ENCODE peak calls at places on chromosomes 1 and 21, in eight cellular contexts. V is lower lobe of right lung, J is right lobe of liver, U is IMR-90, T is uterus, W is fibroblast of mammary gland, R is OCI-LY7, S is tibial nerve. E is an unnamed sample.

GRCh38 chr21:33075596-33076195 is 5.8 kb downstream of the OLIG1 start:
- DNase-seq in W (no peak), U (no peak), R (no peak), S (no peak), T (no peak), J (no peak), V (no peak), E (no peak)

GRCh38 chr1:173113015-173113741 is 62.4 kb upstream of the TNFSF18 start:
- DNase-seq in W (peak), J (no peak), R (no peak), U (peak), T (no peak), S (no peak), V (no peak), E (peak)

GRCh38 chr1:176691251-176692228 is 228.6 kb downstream of the PAPPA2 start:
- DNase-seq in W (peak), U (peak), T (peak), S (no peak), V (no peak), J (peak), R (peak), E (peak)

GRCh38 chr1:224333309-224333926 is 3.4 kb upstream of the NVL start:
- DNase-seq in V (no peak), W (peak), S (no peak), T (no peak), J (no peak), R (peak), U (peak), E (peak)

GRCh38 chr21:45236481-45236880 is 51.2 kb downstream of the POFUT2 start:
- DNase-seq in T (no peak), W (no peak), R (peak), V (no peak), U (no peak), J (no peak), S (no peak), E (no peak)

GRCh38 chr1:247905899-247906503 is 10.6 kb downstream of the OR2W3 start:
- DNase-seq in R (no peak), U (no peak), T (no peak), S (no peak), V (no peak), J (no peak), W (no peak), E (no peak)

GRCh38 chr1:182507685-182508084 is 57.7 kb downstream of the RGSL1 start:
- DNase-seq in V (peak), U (no peak), R (no peak), S (no peak), T (no peak), W (peak), J (no peak), E (no peak)

GRCh38 chr1:88433556-88433955 is 250.5 kb upstream of the PKN2 start:
- DNase-seq in U (peak), R (no peak), J (no peak), V (no peak), W (no peak), S (no peak), T (no peak), E (no peak)

GRCh38 chr1:23473037-23473800 is 10.8 kb downstream of the ASAP3 start:
- DNase-seq in T (no peak), V (no peak), R (no peak), W (peak), U (peak), J (no peak), S (no peak), E (no peak)

GRCh38 chr1:149903836-149904491 is 4.6 kb downstream of the BOLA1 start:
- DNase-seq in V (no peak), J (no peak), U (no peak), S (no peak), R (no peak), T (no peak), W (no peak), E (no peak)

GRCh38 chr1:226051356-226051755 is 11.2 kb upstream of the H3-3A start:
- DNase-seq in U (no peak), V (no peak), T (no peak), R (no peak), W (peak), S (no peak), J (peak), E (peak)

GRCh38 chr1:183470961-183471747 is 1.1 kb upstream of the SMG7 start:
- DNase-seq in S (peak), R (peak), U (peak), V (peak), T (peak), J (peak), W (peak), E (peak)

GRCh38 chr1:21324368-21325137 is 34.3 kb upstream of the ECE1 start:
- DNase-seq in S (peak), V (peak), W (peak), J (peak), R (peak), T (peak), U (peak), E (peak)

GRCh38 chr1:79790950-79791349 is 784.4 kb upstream of the ADGRL4 start:
- DNase-seq in T (no peak), V (no peak), R (no peak), W (peak), J (no peak), U (peak), S (no peak), E (no peak)

GRCh38 chr1:31831397-31832378 is 15.9 kb upstream of the SPOCD1 start:
- DNase-seq in W (peak), V (no peak), U (peak), S (no peak), R (no peak), J (no peak), T (no peak), E (peak)

GRCh38 chr1:199867601-199868000 is 159.9 kb upstream of the NR5A2 start:
- DNase-seq in J (no peak), W (peak), T (no peak), U (peak), S (no peak), R (no peak), V (no peak), E (peak)

GRCh38 chr21:17454315-17455027 is 58.4 kb upstream of the CXADR start:
- DNase-seq in T (peak), U (peak), R (peak), W (peak), S (peak), J (no peak), V (no peak), E (peak)

GRCh38 chr1:116207126-116207735 is 96.0 kb downstream of the MAB21L3 start:
- DNase-seq in J (no peak), U (no peak), W (no peak), R (no peak), V (no peak), S (no peak), T (no peak), E (no peak)

GRCh38 chr21:17829472-17829871 is 10.3 kb upstream of the C21orf91 start:
- DNase-seq in J (no peak), R (no peak), V (no peak), T (no peak), W (peak), U (peak), S (no peak), E (peak)

GRCh38 chr1:152328801-152329391 is 3.9 kb upstream of the FLG start:
- DNase-seq in W (no peak), R (no peak), J (no peak), V (no peak), U (no peak), T (no peak), S (no peak), E (no peak)

GRCh38 chr1:119987112-119987511 is 82.3 kb downstream of the NOTCH2 start:
- DNase-seq in V (no peak), T (peak), R (no peak), U (peak), S (no peak), W (peak), J (no peak), E (peak)

GRCh38 chr21:14697769-14698168 is 151.7 kb upstream of the SAMSN1 start:
- DNase-seq in V (no peak), S (no peak), U (no peak), W (no peak), R (no peak), J (no peak), T (no peak), E (no peak)

GRCh38 chr1:168637350-168637991 is 61.1 kb downstream of the XCL1 start:
- DNase-seq in S (no peak), R (peak), U (peak), T (no peak), W (peak), V (no peak), J (no peak), E (no peak)

GRCh38 chr1:92951141-92951582 is 10.1 kb downstream of the DIPK1A start:
- DNase-seq in J (no peak), W (peak), T (no peak), S (no peak), R (peak), U (peak), V (no peak), E (peak)

GRCh38 chr1:56317722-56318121 is 261.6 kb downstream of the PLPP3 start:
- DNase-seq in W (no peak), T (no peak), V (no peak), J (no peak), U (no peak), S (no peak), R (no peak), E (no peak)

GRCh38 chr1:198519639-198520501 is 20.6 kb downstream of the ATP6V1G3 start:
- DNase-seq in T (no peak), U (no peak), V (no peak), J (no peak), W (no peak), R (no peak), S (no peak), E (no peak)

GRCh38 chr1:88892146-88892877 is 945 bp upstream of the GTF2B start:
- DNase-seq in R (peak), S (no peak), V (no peak), J (peak), U (peak), W (peak), T (no peak), E (no peak)

GRCh38 chr1:25011966-25012625 is 82.0 kb upstream of the RUNX3 start:
- DNase-seq in V (no peak), R (no peak), J (peak), S (no peak), T (no peak), U (no peak), W (no peak), E (no peak)

GRCh38 chr1:175070818-175071217 is 3.2 kb downstream of the TNN start:
- DNase-seq in W (no peak), U (no peak), R (no peak), S (no peak), J (no peak), V (no peak), T (no peak), E (no peak)

GRCh38 chr1:2611034-2611501 is 21.7 kb downstream of the MMEL1 start:
- DNase-seq in J (peak), V (peak), T (no peak), R (peak), U (no peak), W (no peak), S (no peak), E (peak)

GRCh38 chr1:206834711-206835110 is 30.7 kb upstream of the IL20 start:
- DNase-seq in T (no peak), V (peak), S (no peak), J (no peak), W (peak), U (no peak), R (no peak), E (peak)

GRCh38 chr1:42926870-42927242 is 31.8 kb downstream of the SLC2A1 start:
- DNase-seq in S (no peak), T (no peak), R (no peak), W (no peak), U (no peak), V (no peak), J (no peak), E (no peak)

GRCh38 chr1:6783221-6783620 is 2.0 kb upstream of the CAMTA1 start:
- DNase-seq in W (no peak), J (no peak), R (peak), V (no peak), U (no peak), S (no peak), T (no peak), E (no peak)

GRCh38 chr1:3481836-3482589 is 27.5 kb downstream of the ARHGEF16 start:
- DNase-seq in J (no peak), U (no peak), R (no peak), W (peak), S (no peak), T (no peak), V (no peak), E (peak)

GRCh38 chr1:89831462-89832113 is 10.8 kb downstream of the LRRC8D start:
- DNase-seq in W (no peak), U (no peak), J (no peak), T (no peak), V (no peak), R (no peak), S (no peak), E (no peak)

GRCh38 chr1:2232916-2233438 is 4.9 kb downstream of the SKI start:
- DNase-seq in T (no peak), V (no peak), S (no peak), U (no peak), W (no peak), J (peak), R (no peak), E (peak)

GRCh38 chr1:145992958-145993617 is 3.3 kb downstream of the TXNIP start:
- DNase-seq in W (no peak), S (no peak), J (no peak), V (no peak), U (no peak), R (no peak), T (no peak), E (no peak)
- H3K4me3 ChIP-seq in W (peak), S (peak), J (peak), V (peak), U (no peak), R (no peak), T (peak), E (peak)

GRCh38 chr21:28445081-28445830 is 547.4 kb downstream of the LTN1 start:
- DNase-seq in S (no peak), R (no peak), U (peak), W (peak), J (no peak), T (no peak), V (no peak), E (peak)
- TF ChIP-seq CTCF in S (no peak), R (no peak), U (no peak), W (no peak), J (no peak), T (no peak), V (no peak), E (no peak)

GRCh38 chr1:71043061-71043460 is 4.6 kb downstream of the PTGER3 start:
- DNase-seq in R (no peak), W (no peak), U (no peak), V (no peak), J (no peak), S (no peak), T (no peak), E (no peak)

GRCh38 chr1:71044833-71045232 is 2.8 kb downstream of the PTGER3 start:
- DNase-seq in S (no peak), R (no peak), V (no peak), W (no peak), T (no peak), U (no peak), J (no peak), E (no peak)

GRCh38 chr1:71046891-71047634 is 553 bp downstream of the PTGER3 start:
- DNase-seq in T (peak), U (no peak), W (no peak), V (peak), S (no peak), J (no peak), R (no peak), E (peak)

GRCh38 chr1:71047635-71048607 is at the start of gene PTGER3:
- DNase-seq in T (peak), S (no peak), R (no peak), J (peak), V (peak), W (no peak), U (no peak), E (no peak)

DNA sequence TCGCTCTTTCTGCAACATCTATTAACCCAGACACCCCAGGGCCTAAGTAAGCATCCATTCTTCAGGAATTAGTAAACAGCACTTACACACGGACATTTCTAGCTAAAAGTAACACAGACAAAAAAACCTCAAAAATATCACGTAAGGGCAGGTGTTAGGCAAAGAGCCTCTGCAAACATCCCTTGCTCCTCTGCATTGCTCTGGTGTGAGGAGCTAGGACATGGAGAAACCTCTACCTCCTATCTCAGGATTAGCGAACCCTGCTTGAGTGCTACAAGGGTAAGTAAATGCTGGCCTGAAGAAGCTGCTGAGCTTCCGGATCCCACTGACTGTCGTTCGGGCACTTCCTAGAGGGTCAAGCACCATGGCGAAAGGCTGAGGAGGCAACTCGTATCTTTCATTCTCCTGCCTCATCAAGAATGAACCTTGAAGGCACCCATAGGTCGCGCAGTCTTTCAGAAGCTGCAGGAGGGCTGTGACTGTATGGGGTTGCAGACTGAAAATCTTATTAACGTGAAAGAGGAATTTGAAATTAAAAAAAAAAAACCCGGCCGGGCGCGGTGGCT is 2.1 kb downstream of the PTGER3 start:
- DNase-seq in T (no peak), U (no peak), J (no peak), V (no peak), R (no peak), W (no peak), S (no peak), E (no peak)
- H3K4me3 ChIP-seq in T (peak), U (no peak), J (no peak), V (peak), R (no peak), W (no peak), S (no peak), E (no peak)

GRCh38 chr1:11204396-11205190 is 15.4 kb downstream of the ANGPTL7 start:
- DNase-seq in S (no peak), W (no peak), J (peak), T (no peak), U (no peak), R (no peak), V (no peak), E (no peak)
- TF ChIP-seq CTCF in S (no peak), W (no peak), J (no peak), T (no peak), U (no peak), R (no peak), V (no peak), E (no peak)

GRCh38 chr1:36306210-36306901 is at the start of gene SH3D21:
- DNase-seq in S (peak), R (peak), V (peak), U (no peak), J (peak), W (peak), T (peak), E (no peak)

GRCh38 chr1:36305915-36306209 is 306 bp upstream of the SH3D21 start:
- DNase-seq in U (no peak), T (no peak), V (no peak), W (no peak), S (no peak), R (no peak), J (no peak), E (no peak)

GRCh38 chr1:36309397-36309796 is 3.2 kb downstream of the SH3D21 start:
- DNase-seq in W (no peak), R (no peak), J (peak), T (no peak), V (no peak), S (no peak), U (no peak), E (no peak)

GRCh38 chr1:36306902-36307456 is 811 bp downstream of the SH3D21 start:
- DNase-seq in R (peak), V (peak), S (peak), U (peak), T (peak), J (peak), W (peak), E (peak)

DNA sequence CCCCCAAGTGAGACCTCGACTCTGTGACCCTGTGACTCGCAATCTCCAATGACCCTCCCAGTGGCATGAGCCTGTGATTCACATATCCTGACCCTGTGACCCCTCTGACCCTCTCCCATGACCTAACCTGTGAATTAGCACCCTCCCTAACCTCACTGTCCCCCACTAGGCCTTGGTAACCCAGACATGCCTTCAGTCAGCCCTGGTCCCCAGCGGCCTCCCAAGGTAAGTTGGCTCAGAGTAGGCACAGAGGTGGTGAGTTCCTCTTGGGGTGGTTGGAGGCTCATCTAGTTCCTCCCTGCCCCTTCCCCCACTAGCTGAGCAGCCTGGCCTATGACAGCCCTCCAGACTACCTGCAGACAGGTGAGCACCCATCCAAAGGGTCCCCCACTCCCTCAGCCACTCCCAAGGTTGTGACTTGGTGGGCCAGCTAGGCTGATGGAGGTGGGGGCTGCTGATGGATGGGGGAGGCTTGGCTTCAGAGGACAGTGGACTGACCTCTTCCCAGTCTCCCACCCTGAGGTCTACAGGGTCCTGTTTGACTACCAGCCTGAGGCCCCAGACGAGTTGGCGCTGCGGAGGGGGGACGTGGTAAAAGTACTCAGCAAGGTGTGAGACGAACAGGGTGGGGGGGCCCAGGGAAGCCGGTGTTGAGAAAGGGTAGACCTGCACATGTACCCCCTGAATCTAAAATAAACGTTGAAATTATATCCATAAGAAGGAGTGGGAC is 1.6 kb downstream of the SH3D21 start:
- DNase-seq in V (no peak), T (no peak), J (peak), S (no peak), W (no peak), R (no peak), U (no peak), E (no peak)
- H3K4me3 ChIP-seq in V (peak), T (peak), J (no peak), S (no peak), W (peak), R (peak), U (peak), E (peak)

GRCh38 chr1:208216806-208217205 is 27.4 kb downstream of the PLXNA2 start:
- DNase-seq in S (no peak), R (no peak), V (no peak), J (no peak), W (no peak), U (no peak), T (no peak), E (no peak)
- TF ChIP-seq CTCF in S (no peak), R (no peak), V (no peak), J (no peak), W (no peak), U (no peak), T (no peak), E (no peak)

DNA sequence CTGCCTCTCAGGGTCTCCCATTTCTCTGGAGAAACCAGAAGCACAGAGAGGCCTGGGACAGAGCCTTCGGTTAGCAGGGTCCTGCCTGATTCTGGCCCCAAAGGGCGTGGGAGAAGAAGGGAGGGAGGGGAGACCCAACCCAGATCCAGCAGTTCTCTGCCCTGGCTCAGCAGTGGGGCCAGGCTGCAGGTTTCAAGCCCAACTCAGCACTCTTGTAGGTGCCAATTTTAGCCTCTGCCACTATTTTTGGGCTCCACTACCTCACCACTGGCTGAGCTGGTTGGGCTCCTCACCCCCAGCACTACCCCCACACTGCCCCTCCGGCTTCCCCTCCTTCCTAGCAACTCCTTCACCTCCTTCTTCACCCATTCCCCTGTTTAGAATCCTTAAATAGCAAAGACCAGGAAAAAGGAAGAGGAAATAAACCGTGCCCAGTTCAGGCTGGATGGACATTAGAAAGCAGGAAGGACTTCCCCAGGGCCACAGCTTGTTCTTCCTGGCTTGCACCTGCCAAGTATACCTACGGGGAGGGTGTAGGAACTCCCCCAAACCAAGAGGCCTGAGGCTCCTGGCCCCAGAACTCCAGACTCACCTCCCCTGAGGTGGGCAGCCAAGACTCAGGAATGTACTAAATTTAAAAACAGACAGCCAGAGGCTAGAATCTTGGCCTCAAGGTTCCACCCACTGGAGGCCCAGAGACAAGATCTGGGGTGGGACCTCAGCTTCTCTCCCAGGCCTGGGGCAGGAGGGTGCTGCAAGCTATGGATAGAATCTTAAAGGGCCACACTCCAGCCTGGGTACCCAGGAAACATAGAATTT is 1.4 kb upstream of the ARHGEF2 start:
- DNase-seq in S (no peak), T (peak), J (no peak), U (no peak), R (peak), V (no peak), W (no peak), E (no peak)
- H3K4me3 ChIP-seq in S (peak), T (peak), J (no peak), U (peak), R (peak), V (peak), W (peak), E (peak)

E was measured in foreskin fibroblast.